ENCODE peak calls at places on chromosomes 2 and 18, in four cellular contexts. K is endothelial cell of umbilical vein, B is psoas muscle, G is RWPE2. A is an unnamed sample. For H3K4me1, the result is how much of the 10 kb centered on the place peaks cover.

GRCh38 chr2:213125646-213126347 is 25.6 kb downstream of the IKZF2 start:
- DNase-seq in K (no peak), B (no peak), G (no peak), A (no peak)

GRCh38 chr2:85324639-85325465 is 2.9 kb downstream of the TGOLN2 start:
- DNase-seq in K (peak), B (no peak), G (no peak), A (no peak)

GRCh38 chr2:196181484-196181883 is 10.1 kb upstream of the STK17B start:
- DNase-seq in K (no peak), B (no peak), G (no peak), A (no peak)

GRCh38 chr2:226270279-226270678 is 529.3 kb downstream of the IRS1 start:
- DNase-seq in K (no peak), B (no peak), G (no peak), A (no peak)

GRCh38 chr18:5667356-5667755 is 123.6 kb upstream of the EPB41L3 start:
- DNase-seq in K (no peak), B (no peak), G (no peak), A (no peak)

GRCh38 chr2:4635289-4635688 is 931.9 kb downstream of the DCDC2C start:
- DNase-seq in K (peak), B (no peak), G (no peak), A (no peak)

GRCh38 chr18:39455300-39455699 is 1889.7 kb upstream of the CELF4 start:
- DNase-seq in K (peak), B (no peak), G (peak), A (no peak)

GRCh38 chr18:41059126-41059415 is 896.0 kb upstream of the PIK3C3 start:
- DNase-seq in K (no peak), B (no peak), G (no peak), A (no peak)

GRCh38 chr2:172375247-172375646 is 52.1 kb upstream of the ITGA6 start:
- DNase-seq in K (peak), B (no peak), G (no peak), A (no peak)

GRCh38 chr2:99672766-99673375 is 183.1 kb upstream of the REV1 start:
- DNase-seq in K (no peak), B (no peak), G (no peak), A (no peak)

GRCh38 chr18:13447621-13448020 is 229.1 kb downstream of the LDLRAD4 start:
- DNase-seq in K (peak), B (peak), G (no peak), A (no peak)

GRCh38 chr2:238108423-238109201 is 8.5 kb downstream of the ESPNL start:
- DNase-seq in K (no peak), B (peak), G (peak), A (no peak)

GRCh38 chr2:206004004-206004693 is 81.8 kb downstream of the INO80D start:
- DNase-seq in K (no peak), B (no peak), G (no peak), A (no peak)

GRCh38 chr2:166614027-166614426 is 120.0 kb upstream of the SCN7A start:
- DNase-seq in K (no peak), B (no peak), G (no peak), A (no peak)

GRCh38 chr2:237154050-237154638 is 68.5 kb downstream of the COPS8 start:
- DNase-seq in K (peak), B (no peak), G (no peak), A (no peak)

GRCh38 chr2:31038385-31038784 is 99.9 kb downstream of the GALNT14 start:
- DNase-seq in K (no peak), B (no peak), G (no peak), A (no peak)

GRCh38 chr2:145874466-145874865 is 1354.5 kb upstream of the ZEB2 start:
- DNase-seq in K (peak), B (no peak), G (no peak), A (no peak)

GRCh38 chr2:109353806-109354745 is 225.1 kb downstream of the SH3RF3 start:
- DNase-seq in K (no peak), B (no peak), G (peak), A (no peak)

GRCh38 chr2:10835052-10835970 is 22.7 kb upstream of the PDIA6 start:
- DNase-seq in K (peak), B (peak), G (no peak), A (no peak)

GRCh38 chr2:101003278-101003775 is 1.2 kb downstream of the RPL31 start:
- DNase-seq in K (peak), B (no peak), G (no peak), A (no peak)

GRCh38 chr2:121567957-121568409 is 37.3 kb downstream of the RNU4ATAC start:
- DNase-seq in K (no peak), B (no peak), G (no peak), A (no peak)
- H3K4me1 ChIP-seq in K (under half), B (half or more), G (under half), A (under half)

GRCh38 chr18:22427797-22428549 is 10.3 kb upstream of the CTAGE1 start:
- DNase-seq in K (no peak), B (no peak), G (no peak), A (no peak)
- TF ChIP-seq CTCF in K (no peak), B (no peak), G (no peak), A (no peak)

GRCh38 chr2:32427672-32428622 is 71.1 kb downstream of the BIRC6 start:
- DNase-seq in K (peak), B (no peak), G (no peak), A (no peak)

GRCh38 chr2:32422133-32422532 is 65.3 kb downstream of the BIRC6 start:
- DNase-seq in K (no peak), B (no peak), G (no peak), A (no peak)

GRCh38 chr2:32425719-32426141 is 68.9 kb downstream of the BIRC6 start:
- DNase-seq in K (no peak), B (no peak), G (no peak), A (no peak)

GRCh38 chr2:32423536-32423935 is 66.7 kb downstream of the BIRC6 start:
- DNase-seq in K (no peak), B (no peak), G (no peak), A (no peak)

GRCh38 chr2:32424739-32425138 is 67.9 kb downstream of the BIRC6 start:
- DNase-seq in K (no peak), B (no peak), G (no peak), A (no peak)
- H3K4me1 ChIP-seq in K (under half), B (under half), G (under half), A (under half)

DNA sequence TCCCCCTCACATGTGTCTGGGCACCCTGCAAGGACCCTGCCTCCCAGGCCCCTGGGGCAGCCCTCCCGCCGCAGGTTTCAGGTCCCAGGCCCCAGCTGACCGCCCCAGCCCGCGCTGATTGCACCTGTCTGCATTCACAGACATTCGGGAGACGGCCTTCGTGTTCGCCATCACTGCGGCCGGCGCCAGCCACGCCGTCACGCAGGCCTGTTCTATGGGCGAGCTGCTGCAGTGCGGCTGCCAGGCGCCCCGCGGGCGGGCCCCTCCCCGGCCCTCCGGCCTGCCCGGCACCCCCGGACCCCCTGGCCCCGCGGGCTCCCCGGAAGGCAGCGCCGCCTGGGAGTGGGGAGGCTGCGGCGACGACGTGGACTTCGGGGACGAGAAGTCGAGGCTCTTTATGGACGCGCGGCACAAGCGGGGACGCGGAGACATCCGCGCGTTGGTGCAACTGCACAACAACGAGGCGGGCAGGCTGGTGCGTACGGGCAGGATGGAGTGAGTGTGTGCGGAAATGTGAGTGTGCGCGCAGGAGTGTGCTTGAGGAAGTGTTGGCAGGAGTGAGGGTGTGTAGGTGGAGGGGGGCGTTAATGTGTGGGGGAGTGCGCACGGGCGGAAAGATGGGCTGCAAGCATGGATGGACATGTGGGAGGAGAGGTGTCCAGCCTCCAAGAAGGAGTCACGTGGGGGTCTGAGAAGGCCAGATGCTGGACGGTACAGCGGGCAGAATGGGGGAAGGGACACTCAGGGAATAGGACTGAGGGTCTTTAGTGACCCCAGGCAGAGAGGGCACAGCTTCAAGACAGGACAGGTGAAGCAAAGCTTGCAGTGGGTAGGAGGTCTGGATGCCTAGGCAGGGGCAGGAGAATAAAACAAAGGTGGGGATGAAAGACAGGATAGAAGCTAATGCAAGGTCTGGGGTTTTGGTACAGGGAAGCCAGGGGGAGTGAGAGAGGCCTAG is 9.0 kb upstream of the WNT10A start:
- DNase-seq in K (no peak), B (no peak), G (no peak), A (no peak)
- TF ChIP-seq CTCF in K (no peak), B (no peak), G (no peak), A (no peak)

DNA sequence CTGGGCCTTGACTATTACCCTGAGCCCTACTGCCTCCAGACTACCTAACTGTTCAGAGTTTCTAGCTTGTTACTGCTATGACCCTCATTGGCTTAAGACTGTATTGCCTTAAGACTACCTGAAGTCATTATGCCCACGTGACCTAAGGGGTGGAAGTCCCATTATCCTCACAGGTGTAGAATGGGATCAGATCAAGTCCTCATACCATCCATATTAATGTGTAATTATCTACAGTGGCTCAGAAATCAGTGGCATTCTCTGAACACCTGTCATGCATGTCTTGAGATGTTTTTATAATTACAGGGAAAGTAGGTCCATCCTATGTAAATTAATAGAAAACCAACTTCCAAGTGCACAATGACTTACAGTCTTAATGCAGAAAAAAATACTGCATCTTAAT is 124.0 kb upstream of the CDC42EP3 start:
- DNase-seq in K (no peak), B (no peak), G (no peak), A (no peak)
- H3K4me1 ChIP-seq in K (under half), B (under half), G (under half), A (under half)

DNA sequence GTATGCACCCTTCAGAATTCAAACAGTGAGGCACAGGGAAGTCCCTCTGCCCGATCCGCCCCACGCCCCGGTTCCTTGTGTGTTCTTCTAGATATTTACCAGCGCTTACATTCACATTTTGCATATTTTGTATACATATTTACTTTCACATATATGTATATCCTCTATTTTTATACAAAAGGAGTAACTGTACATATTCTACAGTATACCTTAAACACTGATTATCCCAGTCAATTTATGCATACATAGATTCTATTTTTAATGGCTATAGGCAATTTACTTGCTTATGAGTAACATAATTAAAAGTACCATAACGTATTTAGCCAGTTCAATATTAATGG is 309 bp upstream of the DUSP11 start:
- DNase-seq in K (no peak), B (no peak), G (no peak), A (no peak)
- TF ChIP-seq CTCF in K (no peak), B (no peak), G (peak), A (no peak)

DNA sequence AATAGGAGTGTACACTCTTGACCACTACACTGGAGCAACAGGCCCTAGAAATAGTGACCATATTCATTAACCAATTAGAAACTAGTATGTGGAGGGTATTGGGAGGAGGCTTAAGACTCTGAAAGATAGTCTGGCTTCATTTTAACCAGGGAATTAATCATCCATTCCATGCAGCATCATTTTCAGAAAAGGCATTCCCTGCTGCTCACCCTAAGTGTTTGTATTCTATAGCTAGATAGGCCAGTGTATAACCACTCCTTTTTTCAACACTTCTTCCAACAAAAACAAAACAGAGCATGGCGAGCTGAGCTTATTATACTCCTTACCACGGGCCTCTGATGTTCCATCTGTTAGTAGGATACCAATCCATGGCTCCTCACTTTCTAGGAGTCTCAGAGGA is 112.0 kb upstream of the PKDCC start:
- DNase-seq in K (no peak), B (no peak), G (no peak), A (no peak)
- H3K4me1 ChIP-seq in K (under half), B (under half), G (under half), A (under half)